ENCODE peak calls at places on chromosomes 11 and 22, in ten cellular contexts. Q is cardiac muscle cell, I is right lobe of liver, J is pancreas, S is BE2C, E is ovary, F is A549, C is astrocyte, W is SK-N-SH, R is GM13977. A is an unnamed sample.

GRCh38 chr11:56846631-56847400 is 98.3 kb upstream of the OR9G4 start:
- DNase-seq in J (no peak), Q (peak; percentile 48), C (no peak), F (no peak), R (no peak), I (no peak), S (no peak), E (no peak), W (peak; percentile 51), A (no peak)

GRCh38 chr22:49992921-49993648 is 19.5 kb downstream of the IL17REL start:
- DNase-seq in J (peak; percentile 70), S (peak; percentile 76), E (no peak), R (peak; percentile 88), C (no peak), F (peak; percentile 65), I (peak; percentile 81), W (peak; percentile 85), Q (peak; percentile 60), A (peak; percentile 88)

GRCh38 chr22:37363593-37363992 is 63.7 kb downstream of the ELFN2 start:
- DNase-seq in R (no peak), I (no peak), F (no peak), C (no peak), Q (no peak), W (no peak), J (no peak), E (no peak), S (no peak), A (no peak)

GRCh38 chr11:125418396-125418795 is 77.7 kb downstream of the FEZ1 start:
- DNase-seq in F (no peak), Q (no peak), S (no peak), E (no peak), I (no peak), C (no peak), R (no peak), J (no peak), W (no peak), A (no peak)

GRCh38 chr22:35116817-35117216 is 50.9 kb downstream of the ISX start:
- DNase-seq in R (no peak), C (no peak), W (no peak), S (no peak), F (no peak), Q (no peak), E (no peak), J (no peak), I (no peak), A (no peak)

GRCh38 chr22:29702931-29703594 is 16.7 kb upstream of the CABP7 start:
- DNase-seq in J (no peak), Q (no peak), E (no peak), S (no peak), I (no peak), R (peak; percentile 45), C (no peak), F (no peak), W (peak; percentile 20), A (no peak)

GRCh38 chr11:71930556-71931244 is 1.9 kb downstream of the RNF121 start:
- DNase-seq in I (no peak), J (no peak), C (no peak), W (no peak), F (no peak), S (no peak), R (peak; percentile 28), Q (peak; percentile 36), E (no peak), A (no peak)

GRCh38 chr11:27255447-27255828 is 107.6 kb downstream of the CCDC34 start:
- DNase-seq in F (no peak), Q (peak; percentile 59), W (no peak), E (no peak), C (peak; percentile 98), J (no peak), R (no peak), I (no peak), S (no peak), A (no peak)

GRCh38 chr11:71311928-71312510 is 59.6 kb upstream of the SHANK2 start:
- DNase-seq in Q (no peak), R (no peak), F (no peak), J (no peak), W (no peak), I (peak; percentile 80), C (no peak), E (peak; percentile 2), S (no peak), A (no peak)

GRCh38 chr11:48005878-48006277 is 25.5 kb downstream of the PTPRJ start:
- DNase-seq in E (no peak), R (no peak), W (no peak), J (no peak), C (no peak), F (no peak), Q (no peak), I (no peak), S (no peak), A (no peak)

GRCh38 chr11:13720940-13721339 is 52.5 kb downstream of the FAR1 start:
- DNase-seq in I (no peak), Q (no peak), S (no peak), E (no peak), W (no peak), C (no peak), R (no peak), J (no peak), F (no peak), A (no peak)

GRCh38 chr11:3865388-3866193 is 10.1 kb downstream of the STIM1 start:
- DNase-seq in J (no peak), Q (peak; percentile 80), R (no peak), C (peak; percentile 76), S (no peak), I (no peak), F (no peak), E (no peak), W (no peak), A (no peak)

GRCh38 chr22:21889251-21889990 is 22.0 kb upstream of the MAPK1 start:
- DNase-seq in Q (no peak), E (no peak), W (no peak), F (no peak), S (no peak), J (no peak), C (no peak), I (no peak), R (no peak), A (no peak)

GRCh38 chr11:128610765-128611617 is 23.6 kb upstream of the ETS1 start:
- DNase-seq in C (no peak), W (no peak), E (no peak), Q (no peak), S (no peak), F (no peak), R (peak; percentile 78), I (no peak), J (no peak), A (peak; percentile 80)

GRCh38 chr11:2208691-2209369 is 37.2 kb upstream of the TH start:
- DNase-seq in Q (no peak), W (peak; percentile 72), R (no peak), S (no peak), E (peak; percentile 18), J (peak; percentile 75), C (no peak), F (peak; percentile 38), I (peak; percentile 56), A (no peak)
- TF ChIP-seq CTCF in Q (no peak), W (no peak), R (no peak), S (no peak), E (no peak), J (peak; percentile 28), C (no peak), F (no peak), I (no peak), A (no peak)

DNA sequence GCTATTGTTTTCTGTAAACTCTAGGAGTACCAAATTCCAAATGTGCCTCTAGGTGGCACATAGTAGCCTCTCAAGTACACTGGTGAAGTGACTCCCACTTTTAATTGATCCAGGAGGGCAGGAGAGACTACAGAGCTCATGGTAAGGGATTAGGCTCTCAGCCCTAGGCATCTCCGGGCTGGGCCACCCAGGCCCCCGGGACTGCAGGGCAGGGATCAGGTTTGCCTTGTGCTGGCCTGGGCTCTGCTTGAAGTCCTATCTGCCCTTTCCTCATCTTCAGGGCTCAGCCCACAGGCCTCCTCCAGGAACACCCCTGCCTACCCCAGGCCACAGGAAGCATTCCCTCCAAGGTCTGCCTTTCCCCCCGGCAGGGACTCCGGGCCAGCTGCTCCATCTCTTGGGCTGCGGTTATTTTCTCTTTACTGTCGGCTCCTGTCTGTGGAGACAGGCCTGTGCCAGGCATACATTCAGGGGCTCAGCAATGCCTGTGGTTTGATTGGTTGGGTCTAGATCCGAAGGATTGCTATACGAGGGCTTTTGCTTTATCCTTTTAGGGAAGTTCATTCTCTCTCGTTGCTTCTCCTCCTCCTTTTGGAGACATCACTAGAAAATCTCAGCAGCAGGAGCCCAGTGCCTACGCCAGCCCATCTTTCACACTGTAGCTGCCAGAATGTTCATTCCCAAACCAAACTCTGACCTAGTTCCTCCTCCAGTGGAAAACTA is 32.8 kb downstream of the PARVA start:
- DNase-seq in E (no peak), R (no peak), F (peak; percentile 37), C (peak; percentile 62), J (no peak), I (no peak), S (peak; percentile 49), Q (peak; percentile 88), W (peak; percentile 30), A (no peak)
- TF ChIP-seq CTCF in E (no peak), R (no peak), F (peak; percentile 40), C (no peak), J (no peak), I (no peak), S (peak; percentile 52), Q (no peak), W (peak; percentile 45), A (no peak)

DNA sequence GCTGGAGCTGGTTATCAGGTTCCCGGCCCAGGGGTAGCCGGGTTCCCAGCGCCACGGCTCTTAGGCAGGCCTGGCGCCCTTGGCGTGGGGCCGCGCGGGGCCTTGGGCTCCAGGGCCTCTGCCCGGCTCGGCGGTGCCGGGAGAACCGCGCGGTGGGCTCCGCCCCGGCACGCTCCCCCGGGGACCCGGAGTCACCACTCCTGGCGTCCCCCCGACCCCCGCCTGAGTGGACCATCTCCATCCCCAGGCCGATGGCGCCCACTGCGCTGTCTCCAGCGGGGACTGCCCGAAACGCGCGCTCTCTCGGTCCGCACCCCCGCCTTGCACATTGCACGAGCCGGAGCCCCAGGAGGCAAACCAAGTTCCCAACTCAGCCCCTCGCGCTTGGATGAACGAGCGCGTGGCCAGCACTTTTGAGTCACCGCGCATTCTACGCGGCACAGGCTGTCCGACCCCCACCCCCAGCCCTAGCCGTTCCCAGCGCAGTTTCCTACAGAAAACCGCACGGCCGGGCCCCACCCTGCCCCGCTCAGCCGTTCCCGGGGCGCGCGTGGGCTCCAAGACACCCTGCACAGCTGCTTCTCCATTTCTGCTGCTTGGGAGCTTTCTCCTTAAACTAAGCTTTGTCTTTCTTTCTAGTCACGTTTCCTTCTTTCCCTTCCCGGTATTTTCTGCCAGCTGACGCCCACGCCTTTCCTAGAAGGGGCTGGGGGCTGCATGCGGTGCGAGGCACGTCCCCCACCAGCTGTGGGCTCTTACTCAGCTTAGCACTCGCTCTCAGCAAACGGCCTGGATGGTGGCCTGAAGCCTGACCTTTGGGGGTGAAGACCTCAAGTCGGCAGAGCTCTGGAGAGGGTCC is 650 bp upstream of the CHID1 start:
- DNase-seq in J (peak; percentile 33), C (peak; percentile 74), Q (peak; percentile 64), E (peak; percentile 46), W (no peak), S (peak; percentile 25), F (peak; percentile 35), R (peak; percentile 75), I (no peak), A (peak; percentile 63)
- TF ChIP-seq CTCF in J (no peak), C (no peak), Q (no peak), E (no peak), W (no peak), S (no peak), F (no peak), R (no peak), I (no peak), A (no peak)

DNA sequence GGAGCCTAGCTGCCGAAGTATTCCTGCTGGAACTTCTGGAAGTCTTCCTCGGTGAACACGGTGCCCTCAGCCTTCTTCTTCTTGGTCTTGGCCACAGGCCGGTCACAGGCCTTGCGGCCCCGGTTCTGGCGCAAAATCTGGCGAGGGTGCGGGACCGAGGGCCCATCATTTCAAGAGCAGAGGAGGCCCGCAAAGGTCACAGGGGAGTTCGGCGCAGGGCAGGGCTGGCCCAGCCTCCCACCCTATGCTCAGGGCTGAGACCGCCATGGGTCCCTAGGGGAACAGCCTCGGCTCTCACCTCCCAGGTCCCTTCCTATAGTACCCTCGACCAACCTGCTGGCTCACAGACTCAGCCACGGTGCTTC is 3.1 kb downstream of the RPS19BP1 start:
- DNase-seq in Q (no peak), E (no peak), C (no peak), J (no peak), I (peak; percentile 53), F (no peak), W (no peak), S (no peak), R (no peak), A (no peak)
- TF ChIP-seq CTCF in Q (no peak), E (no peak), C (no peak), J (no peak), I (no peak), F (no peak), W (no peak), S (no peak), R (no peak), A (no peak)